ENCODE peak calls at places on chromosome 11, in six cellular contexts. One of them, this sample, is unnamed.

GRCh38 chr11:119676461-119677020 is 52.5 kb downstream of the NECTIN1 start:
- DNase-seq in prostate gland: no peak
- DNase-seq in cardiac muscle cell: no peak
- DNase-seq in PC-9: no peak
- DNase-seq in AG04450: no peak
- DNase-seq in endothelial cell of umbilical vein: peak; percentile 58
- DNase-seq in this sample: no peak

GRCh38 chr11:118109231-118109630 is 22.5 kb upstream of the SMIM35 start:
- DNase-seq in prostate gland: no peak
- DNase-seq in cardiac muscle cell: no peak
- DNase-seq in PC-9: no peak
- DNase-seq in AG04450: no peak
- DNase-seq in endothelial cell of umbilical vein: no peak
- DNase-seq in this sample: no peak

GRCh38 chr11:121645596-121645995 is 192.8 kb upstream of the SORL1-AS1 start:
- DNase-seq in prostate gland: no peak
- DNase-seq in cardiac muscle cell: no peak
- DNase-seq in PC-9: no peak
- DNase-seq in AG04450: no peak
- DNase-seq in endothelial cell of umbilical vein: no peak
- DNase-seq in this sample: no peak

GRCh38 chr11:104163100-104164027 is 583 bp downstream of the PDGFD start:
- DNase-seq in prostate gland: no peak
- DNase-seq in cardiac muscle cell: peak; percentile 59
- DNase-seq in PC-9: peak; percentile 26
- DNase-seq in AG04450: no peak
- DNase-seq in endothelial cell of umbilical vein: peak; percentile 32
- DNase-seq in this sample: peak; percentile 9

GRCh38 chr11:128862913-128863660 is 4.0 kb downstream of the KCNJ1 start:
- DNase-seq in prostate gland: no peak
- DNase-seq in cardiac muscle cell: no peak
- DNase-seq in PC-9: no peak
- DNase-seq in AG04450: peak; percentile 16
- DNase-seq in endothelial cell of umbilical vein: peak; percentile 25
- DNase-seq in this sample: no peak

GRCh38 chr11:68082478-68082877 is 38.7 kb downstream of the CHKA start:
- DNase-seq in prostate gland: no peak
- DNase-seq in cardiac muscle cell: no peak
- DNase-seq in PC-9: no peak
- DNase-seq in AG04450: no peak
- DNase-seq in endothelial cell of umbilical vein: no peak
- DNase-seq in this sample: no peak

GRCh38 chr11:3947084-3947483 is 91.6 kb downstream of the STIM1 start:
- DNase-seq in prostate gland: peak; percentile 7
- DNase-seq in cardiac muscle cell: peak; percentile 80
- DNase-seq in PC-9: no peak
- DNase-seq in AG04450: no peak
- DNase-seq in endothelial cell of umbilical vein: peak; percentile 77
- DNase-seq in this sample: no peak

GRCh38 chr11:82225502-82225901 is 508.2 kb downstream of the FAM181B start:
- DNase-seq in prostate gland: no peak
- DNase-seq in cardiac muscle cell: no peak
- DNase-seq in PC-9: no peak
- DNase-seq in AG04450: no peak
- DNase-seq in endothelial cell of umbilical vein: no peak
- DNase-seq in this sample: no peak

GRCh38 chr11:120573756-120574354 is 62.3 kb downstream of the GRIK4 start:
- DNase-seq in prostate gland: no peak
- DNase-seq in cardiac muscle cell: no peak
- DNase-seq in PC-9: no peak
- DNase-seq in AG04450: no peak
- DNase-seq in endothelial cell of umbilical vein: no peak
- DNase-seq in this sample: no peak

GRCh38 chr11:26993965-26994446 is at the start of gene FIBIN:
- DNase-seq in prostate gland: no peak
- DNase-seq in cardiac muscle cell: peak; percentile 74
- DNase-seq in PC-9: no peak
- DNase-seq in AG04450: no peak
- DNase-seq in endothelial cell of umbilical vein: no peak
- DNase-seq in this sample: no peak

GRCh38 chr11:47715082-47715669 is at the start of gene AGBL2:
- DNase-seq in prostate gland: peak; percentile 52
- DNase-seq in cardiac muscle cell: peak; percentile 73
- DNase-seq in PC-9: peak; percentile 76
- DNase-seq in AG04450: peak; percentile 21
- DNase-seq in endothelial cell of umbilical vein: peak; percentile 33
- DNase-seq in this sample: peak; percentile 70

GRCh38 chr11:8222820-8223512 is 40.7 kb downstream of the LMO1 start:
- DNase-seq in prostate gland: no peak
- DNase-seq in cardiac muscle cell: no peak
- DNase-seq in PC-9: no peak
- DNase-seq in AG04450: no peak
- DNase-seq in endothelial cell of umbilical vein: no peak
- DNase-seq in this sample: no peak

GRCh38 chr11:13993096-13993760 is 30.7 kb downstream of the SPON1 start:
- DNase-seq in prostate gland: no peak
- DNase-seq in cardiac muscle cell: peak; percentile 36
- DNase-seq in PC-9: no peak
- DNase-seq in AG04450: no peak
- DNase-seq in endothelial cell of umbilical vein: no peak
- DNase-seq in this sample: no peak

GRCh38 chr11:44617671-44618461 is 52.4 kb downstream of the CD82 start:
- DNase-seq in prostate gland: no peak
- DNase-seq in cardiac muscle cell: no peak
- DNase-seq in PC-9: no peak
- DNase-seq in AG04450: no peak
- DNase-seq in endothelial cell of umbilical vein: no peak
- DNase-seq in this sample: no peak

DNA sequence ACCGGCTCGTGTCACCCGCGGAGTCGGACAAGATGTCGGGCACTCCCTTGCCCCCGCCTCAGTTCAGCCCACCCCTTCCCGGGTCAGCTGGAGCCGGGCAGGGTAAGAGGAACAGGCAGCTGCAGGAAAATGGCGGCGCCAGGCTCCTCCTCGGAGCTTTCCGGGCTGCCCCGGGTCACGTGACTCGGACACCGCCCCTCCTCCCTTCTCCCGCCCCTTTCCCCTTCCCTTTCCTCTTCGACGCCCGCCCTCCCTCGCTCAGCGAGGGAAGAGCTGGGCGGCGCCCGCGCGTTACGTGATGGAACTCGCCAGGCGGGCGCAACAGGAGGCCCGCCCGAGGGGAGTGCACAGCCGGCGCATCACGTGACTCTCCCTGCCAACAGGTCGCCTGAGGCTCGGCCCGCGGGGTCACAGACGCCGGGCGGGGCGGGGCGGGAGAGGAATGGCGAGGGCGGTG is at the start of gene PICALM:
- DNase-seq in prostate gland: peak; percentile 97
- DNase-seq in cardiac muscle cell: peak; percentile 100
- DNase-seq in PC-9: peak; percentile 97
- DNase-seq in AG04450: peak; percentile 98
- DNase-seq in endothelial cell of umbilical vein: peak; percentile 99
- DNase-seq in this sample: peak; percentile 97
- TF ChIP-seq CTCF in prostate gland: peak; percentile 6
- TF ChIP-seq CTCF in cardiac muscle cell: no peak
- TF ChIP-seq CTCF in PC-9: no peak
- TF ChIP-seq CTCF in AG04450: no peak
- TF ChIP-seq CTCF in endothelial cell of umbilical vein: no peak
- TF ChIP-seq CTCF in this sample: no peak

GRCh38 chr11:9776203-9776602 is 112.3 kb downstream of the SWAP70 start:
- DNase-seq in prostate gland: no peak
- DNase-seq in cardiac muscle cell: no peak
- DNase-seq in PC-9: no peak
- DNase-seq in AG04450: no peak
- DNase-seq in endothelial cell of umbilical vein: no peak
- DNase-seq in this sample: no peak

GRCh38 chr11:9775393-9775780 is 111.5 kb downstream of the SWAP70 start:
- DNase-seq in prostate gland: no peak
- DNase-seq in cardiac muscle cell: no peak
- DNase-seq in PC-9: no peak
- DNase-seq in AG04450: no peak
- DNase-seq in endothelial cell of umbilical vein: no peak
- DNase-seq in this sample: no peak

GRCh38 chr11:9777525-9777924 is 113.6 kb downstream of the SWAP70 start:
- DNase-seq in prostate gland: no peak
- DNase-seq in cardiac muscle cell: no peak
- DNase-seq in PC-9: no peak
- DNase-seq in AG04450: no peak
- DNase-seq in endothelial cell of umbilical vein: no peak
- DNase-seq in this sample: no peak

GRCh38 chr11:9774591-9775392 is 110.9 kb downstream of the SWAP70 start:
- DNase-seq in prostate gland: no peak
- DNase-seq in cardiac muscle cell: no peak
- DNase-seq in PC-9: no peak
- DNase-seq in AG04450: no peak
- DNase-seq in endothelial cell of umbilical vein: peak; percentile 35
- DNase-seq in this sample: no peak

GRCh38 chr11:9777066-9777465 is 113.2 kb downstream of the SWAP70 start:
- DNase-seq in prostate gland: no peak
- DNase-seq in cardiac muscle cell: no peak
- DNase-seq in PC-9: no peak
- DNase-seq in AG04450: no peak
- DNase-seq in endothelial cell of umbilical vein: no peak
- DNase-seq in this sample: no peak
- H3K4me3 ChIP-seq in prostate gland: no peak overlapping the region
- H3K4me3 ChIP-seq in cardiac muscle cell: peak overlapping the region; percentile 20
- H3K4me3 ChIP-seq in PC-9: no peak overlapping the region
- H3K4me3 ChIP-seq in AG04450: peak overlapping the region; percentile 50
- H3K4me3 ChIP-seq in endothelial cell of umbilical vein: no peak overlapping the region
- H3K4me3 ChIP-seq in this sample: no peak overlapping the region

GRCh38 chr11:71977090-71977489 is 21.6 kb upstream of the IL18BP start:
- DNase-seq in prostate gland: no peak
- DNase-seq in cardiac muscle cell: no peak
- DNase-seq in PC-9: no peak
- DNase-seq in AG04450: no peak
- DNase-seq in endothelial cell of umbilical vein: no peak
- DNase-seq in this sample: no peak

GRCh38 chr11:71979582-71979981 is 19.1 kb upstream of the IL18BP start:
- DNase-seq in prostate gland: no peak
- DNase-seq in cardiac muscle cell: no peak
- DNase-seq in PC-9: no peak
- DNase-seq in AG04450: no peak
- DNase-seq in endothelial cell of umbilical vein: no peak
- DNase-seq in this sample: no peak

GRCh38 chr11:71979094-71979493 is 19.6 kb upstream of the IL18BP start:
- DNase-seq in prostate gland: no peak
- DNase-seq in cardiac muscle cell: no peak
- DNase-seq in PC-9: no peak
- DNase-seq in AG04450: no peak
- DNase-seq in endothelial cell of umbilical vein: no peak
- DNase-seq in this sample: no peak

DNA sequence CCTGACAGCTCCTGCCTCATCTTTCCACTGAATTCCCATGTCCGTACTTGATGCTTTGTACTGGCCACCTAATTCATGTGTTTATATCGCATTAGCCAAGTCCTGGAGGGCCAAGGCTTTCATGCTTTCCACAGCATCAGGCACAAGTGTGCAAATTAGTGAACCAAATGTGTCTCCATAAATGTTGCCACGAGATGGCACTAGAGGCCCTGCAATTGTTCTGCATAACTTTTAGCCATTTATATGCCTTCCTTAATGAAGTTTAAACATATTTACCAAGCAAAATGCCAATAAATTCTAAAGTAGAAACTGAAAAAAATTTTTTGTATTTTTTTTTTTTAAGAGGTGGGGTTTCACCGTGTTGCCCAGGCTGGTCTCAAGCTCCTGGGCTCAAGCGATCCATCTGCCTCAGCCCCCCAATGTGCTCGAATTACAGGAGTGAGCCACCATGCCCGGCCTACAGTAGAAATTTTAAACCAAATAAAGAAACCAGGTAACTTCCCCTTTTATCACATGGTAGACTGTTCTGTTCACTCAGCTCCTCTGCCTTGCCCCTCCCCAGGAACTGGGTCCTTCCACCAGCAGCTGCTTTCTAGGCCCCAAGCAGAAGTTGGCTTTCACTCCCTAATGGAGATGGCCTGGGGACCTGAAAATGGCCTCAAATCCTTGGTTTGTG is 20.8 kb upstream of the IL18BP start:
- DNase-seq in prostate gland: peak; percentile 52
- DNase-seq in cardiac muscle cell: peak; percentile 47
- DNase-seq in PC-9: peak; percentile 35
- DNase-seq in AG04450: no peak
- DNase-seq in endothelial cell of umbilical vein: peak; percentile 67
- DNase-seq in this sample: no peak
- H3K27ac ChIP-seq in prostate gland: no peak overlapping the region
- H3K27ac ChIP-seq in cardiac muscle cell: no peak overlapping the region
- H3K27ac ChIP-seq in PC-9: no peak overlapping the region
- H3K27ac ChIP-seq in AG04450: no peak overlapping the region
- H3K27ac ChIP-seq in endothelial cell of umbilical vein: no peak overlapping the region
- H3K27ac ChIP-seq in this sample: no peak overlapping the region

DNA sequence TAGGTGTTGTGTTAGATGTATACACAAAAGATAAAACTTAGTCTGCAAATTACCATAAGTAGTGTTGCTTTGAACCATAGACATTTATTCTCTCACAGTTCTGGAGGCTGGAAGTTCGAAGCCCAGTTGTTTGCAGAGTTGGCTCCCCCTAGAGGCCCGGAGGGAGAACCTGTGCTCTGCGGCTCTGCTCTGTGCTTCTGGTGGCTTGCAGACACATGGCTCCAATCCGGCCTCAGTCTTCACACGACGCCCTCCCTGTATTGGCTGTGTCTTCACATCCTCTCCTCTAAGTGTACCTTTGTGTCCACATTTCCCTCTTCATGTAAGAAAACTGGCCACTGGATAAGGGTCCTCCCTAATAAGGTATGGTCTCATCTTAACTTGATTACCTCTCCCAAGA is 128.4 kb downstream of the OPCML start:
- DNase-seq in prostate gland: no peak
- DNase-seq in cardiac muscle cell: no peak
- DNase-seq in PC-9: no peak
- DNase-seq in AG04450: no peak
- DNase-seq in endothelial cell of umbilical vein: no peak
- DNase-seq in this sample: no peak
- TF ChIP-seq CTCF in prostate gland: no peak
- TF ChIP-seq CTCF in cardiac muscle cell: no peak
- TF ChIP-seq CTCF in PC-9: peak; percentile 49
- TF ChIP-seq CTCF in AG04450: no peak
- TF ChIP-seq CTCF in endothelial cell of umbilical vein: no peak
- TF ChIP-seq CTCF in this sample: no peak

DNA sequence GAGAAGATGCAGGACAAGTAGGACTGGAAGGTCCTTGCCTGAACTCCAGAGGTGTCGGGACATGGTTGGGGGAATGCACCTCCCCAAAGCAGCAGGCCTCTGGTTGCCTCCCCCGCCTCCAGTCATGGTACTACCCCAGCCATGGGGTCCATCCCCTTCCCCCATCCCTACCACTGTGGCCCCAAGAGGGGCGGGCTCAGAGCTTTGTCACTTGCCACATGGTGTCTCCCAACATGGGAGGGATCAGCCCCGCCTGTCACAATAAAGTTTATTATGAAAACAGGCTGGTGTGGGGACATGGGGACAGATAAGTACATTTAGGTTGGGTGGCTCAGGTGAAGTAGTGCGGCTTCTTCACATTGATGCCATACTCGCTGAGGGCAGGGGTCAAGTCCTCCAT is 1.4 kb downstream of the TAF10 start:
- DNase-seq in prostate gland: no peak
- DNase-seq in cardiac muscle cell: no peak
- DNase-seq in PC-9: no peak
- DNase-seq in AG04450: no peak
- DNase-seq in endothelial cell of umbilical vein: no peak
- DNase-seq in this sample: peak; percentile 21
- H3K4me3 ChIP-seq in prostate gland: no peak overlapping the region
- H3K4me3 ChIP-seq in cardiac muscle cell: no peak overlapping the region
- H3K4me3 ChIP-seq in PC-9: no peak overlapping the region
- H3K4me3 ChIP-seq in AG04450: peak overlapping the region; percentile 74
- H3K4me3 ChIP-seq in endothelial cell of umbilical vein: no peak overlapping the region
- H3K4me3 ChIP-seq in this sample: no peak overlapping the region

GRCh38 chr11:124835918-124836317 is 29.3 kb upstream of the ROBO3 start:
- DNase-seq in prostate gland: no peak
- DNase-seq in cardiac muscle cell: no peak
- DNase-seq in PC-9: no peak
- DNase-seq in AG04450: no peak
- DNase-seq in endothelial cell of umbilical vein: no peak
- DNase-seq in this sample: no peak
- H3K27ac ChIP-seq in prostate gland: no peak overlapping the region
- H3K27ac ChIP-seq in cardiac muscle cell: no peak overlapping the region
- H3K27ac ChIP-seq in PC-9: no peak overlapping the region
- H3K27ac ChIP-seq in AG04450: no peak overlapping the region
- H3K27ac ChIP-seq in endothelial cell of umbilical vein: peak overlapping the region; percentile 79
- H3K27ac ChIP-seq in this sample: no peak overlapping the region

This sample was measured in pancreas.